ENCODE peak calls at places on chromosomes 2 and 18, in four cellular contexts. Q is CD8-positive, alpha-beta memory T cell; S is A549; C is IMR-90. M is an unnamed sample. For H3K4me1, the result is how much of the 10 kb centered on the place peaks cover.

GRCh38 chr2:78984386-78984785 is 41.1 kb upstream of the REG3G start:
- DNase-seq in Q (no peak), S (no peak), C (no peak), M (no peak)

GRCh38 chr2:84901593-84902120 is 3.8 kb upstream of the TMSB10 start:
- DNase-seq in S (no peak), Q (no peak), C (peak), M (no peak)

GRCh38 chr2:118521960-118522359 is 325.5 kb downstream of the EN1 start:
- DNase-seq in S (no peak), Q (no peak), C (no peak), M (no peak)

GRCh38 chr2:222398446-222398885 is 25.9 kb upstream of the SGPP2 start:
- DNase-seq in C (no peak), S (no peak), Q (no peak), M (no peak)

GRCh38 chr2:9256147-9256546 is 49.5 kb downstream of the ASAP2 start:
- DNase-seq in S (no peak), Q (no peak), C (no peak), M (no peak)

GRCh38 chr2:161418715-161419337 is 2.7 kb downstream of the TBR1 start:
- DNase-seq in Q (no peak), S (no peak), C (peak), M (no peak)

GRCh38 chr2:162926501-162926900 is 87.9 kb upstream of the KCNH7 start:
- DNase-seq in C (no peak), Q (no peak), S (peak), M (no peak)

GRCh38 chr18:27921392-27921791 is 255.5 kb downstream of the CDH2 start:
- DNase-seq in Q (no peak), C (no peak), S (peak), M (no peak)

GRCh38 chr2:56132138-56132537 is 51.7 kb upstream of the CCDC85A start:
- DNase-seq in C (peak), Q (no peak), S (peak), M (no peak)

GRCh38 chr2:136134126-136134525 is 16.2 kb upstream of the CXCR4 start:
- DNase-seq in C (no peak), Q (no peak), S (no peak), M (peak)

GRCh38 chr18:79571221-79572092 is 108.1 kb upstream of the CTDP1 start:
- DNase-seq in C (no peak), S (no peak), Q (no peak), M (no peak)

GRCh38 chr2:10658041-10658913 is 31.5 kb downstream of the NOL10 start:
- DNase-seq in S (no peak), Q (no peak), C (peak), M (no peak)

GRCh38 chr2:212672186-212672585 is 133.6 kb upstream of the ERBB4 start:
- DNase-seq in C (no peak), Q (no peak), S (no peak), M (no peak)

GRCh38 chr2:230944123-230944653 is 19.1 kb upstream of the GPR55 start:
- DNase-seq in S (no peak), Q (no peak), C (no peak), M (no peak)

GRCh38 chr2:88220733-88221132 is 50.6 kb downstream of the THNSL2 start:
- DNase-seq in S (no peak), C (no peak), Q (no peak), M (no peak)

GRCh38 chr2:43464546-43464945 is 131.3 kb downstream of the THADA start:
- DNase-seq in S (no peak), Q (no peak), C (peak), M (no peak)

GRCh38 chr2:178804791-178805190 is 2.4 kb downstream of the TTN start:
- DNase-seq in Q (no peak), S (peak), C (peak), M (no peak)

GRCh38 chr2:198054299-198054698 is 249.9 kb downstream of the PLCL1 start:
- DNase-seq in Q (peak), S (peak), C (peak), M (peak)

GRCh38 chr2:14423145-14423906 is 209.2 kb upstream of the LRATD1 start:
- DNase-seq in C (no peak), S (no peak), Q (no peak), M (no peak)

GRCh38 chr2:238947920-238948710 is 100.2 kb downstream of the TWIST2 start:
- DNase-seq in C (peak), S (peak), Q (no peak), M (no peak)

GRCh38 chr2:134138115-134138514 is 115.8 kb upstream of the MGAT5 start:
- DNase-seq in C (peak), S (no peak), Q (no peak), M (no peak)

GRCh38 chr2:182615036-182615435 is 101.0 kb upstream of the DNAJC10 start:
- DNase-seq in S (no peak), Q (no peak), C (no peak), M (no peak)

GRCh38 chr2:239318091-239318725 is 82.6 kb downstream of the HDAC4 start:
- DNase-seq in Q (no peak), C (no peak), S (no peak), M (no peak)

GRCh38 chr2:233852056-233852455 is 2.3 kb downstream of the HJURP start:
- DNase-seq in S (no peak), C (no peak), Q (no peak), M (no peak)

GRCh38 chr2:25374827-25375226 is 33.1 kb upstream of the DNMT3A start:
- DNase-seq in S (no peak), C (no peak), Q (no peak), M (no peak)

GRCh38 chr2:130183500-130184373 is 1.7 kb downstream of the MZT2B start:
- DNase-seq in C (peak), Q (no peak), S (no peak), M (no peak)

GRCh38 chr2:79040967-79041582 is 15.6 kb downstream of the REG3G start:
- DNase-seq in C (no peak), S (no peak), Q (no peak), M (no peak)

GRCh38 chr2:121819846-121820245 is 64.4 kb downstream of the TSN start:
- DNase-seq in Q (no peak), C (no peak), S (no peak), M (no peak)

GRCh38 chr2:173669888-173670287 is 295.3 kb downstream of the SP3 start:
- DNase-seq in Q (no peak), S (no peak), C (no peak), M (no peak)

GRCh38 chr18:66646622-66647021 is 42.7 kb upstream of the CDH19 start:
- DNase-seq in Q (no peak), S (no peak), C (no peak), M (no peak)

GRCh38 chr18:44564922-44565321 is 115.8 kb upstream of the SETBP1 start:
- DNase-seq in S (no peak), C (peak), Q (no peak), M (no peak)

GRCh38 chr18:36511791-36512352 is 214.4 kb downstream of the FHOD3 start:
- DNase-seq in Q (no peak), C (no peak), S (no peak), M (no peak)

GRCh38 chr18:1104265-1104792 is 199.7 kb downstream of the ADCYAP1 start:
- DNase-seq in C (no peak), S (no peak), Q (no peak), M (no peak)

GRCh38 chr2:173119069-173119807 is 43.6 kb downstream of the MAP3K20 start:
- DNase-seq in Q (no peak), S (no peak), C (no peak), M (no peak)

GRCh38 chr2:217929757-217930707 is 72.8 kb downstream of the TNS1 start:
- DNase-seq in Q (no peak), S (no peak), C (peak), M (no peak)

GRCh38 chr2:241724259-241724974 is 10.0 kb upstream of the D2HGDH start:
- DNase-seq in S (no peak), Q (peak), C (no peak), M (no peak)

DNA sequence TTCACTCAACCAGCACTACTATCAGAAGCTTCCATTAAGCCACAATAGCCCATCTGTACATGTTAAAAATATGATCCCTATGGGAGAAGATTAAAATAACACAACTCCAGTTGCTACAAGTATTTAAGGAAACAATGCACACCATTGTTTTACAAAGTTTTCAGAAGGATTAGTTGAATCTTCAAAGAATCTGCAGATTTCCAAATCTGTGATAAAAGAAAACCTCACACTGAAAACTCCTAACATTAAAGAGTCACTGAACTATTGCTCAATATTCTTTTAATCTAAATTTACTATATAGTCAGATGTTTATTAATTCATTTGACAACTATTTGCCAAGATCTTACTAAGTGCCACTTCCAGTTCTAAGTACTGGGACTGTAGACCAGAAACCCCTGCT is 94.5 kb downstream of the STK39 start:
- DNase-seq in C (peak), S (no peak), Q (no peak), M (no peak)
- H3K4me1 ChIP-seq in C (under half), S (under half), Q (under half), M (under half)

DNA sequence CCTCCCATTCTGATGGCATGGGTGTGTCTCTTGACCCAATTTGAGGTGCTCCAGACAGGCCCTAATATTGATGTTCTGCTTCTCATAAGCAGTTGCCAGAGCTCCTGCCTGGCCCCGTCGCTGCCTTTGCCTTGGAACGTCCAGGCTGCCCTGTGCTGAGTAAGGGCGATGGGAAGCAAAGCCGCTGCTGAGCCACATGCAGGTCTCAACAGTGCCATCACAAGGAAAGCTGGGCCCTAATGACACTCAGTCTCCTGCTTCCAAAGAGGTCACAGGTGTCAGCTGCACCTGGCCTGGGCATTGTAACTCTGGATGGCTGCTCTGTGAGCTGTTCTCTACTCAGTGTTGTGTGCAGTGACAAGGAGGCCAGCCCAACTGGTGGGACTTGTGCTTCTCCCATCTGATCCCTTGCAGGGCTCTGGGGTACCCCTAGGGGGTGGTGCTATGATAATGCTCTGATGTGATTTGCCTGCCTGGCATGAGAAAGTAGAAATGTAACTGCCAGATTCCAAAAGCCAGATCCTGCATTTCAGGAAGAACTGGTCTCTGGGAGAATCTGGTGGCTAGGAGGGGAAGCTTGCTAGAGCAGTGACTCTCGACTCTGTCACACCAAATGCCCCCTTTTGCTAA is 8.7 kb downstream of the TTC39C start:
- DNase-seq in S (no peak), Q (no peak), C (no peak), M (no peak)
- H3K4me1 ChIP-seq in S (under half), Q (half or more), C (under half), M (half or more)

GRCh38 chr2:96893289-96894150 is 23.6 kb upstream of the SEMA4C start:
- DNase-seq in S (no peak), C (no peak), Q (no peak), M (no peak)
- H3K4me1 ChIP-seq in S (under half), C (under half), Q (half or more), M (half or more)

DNA sequence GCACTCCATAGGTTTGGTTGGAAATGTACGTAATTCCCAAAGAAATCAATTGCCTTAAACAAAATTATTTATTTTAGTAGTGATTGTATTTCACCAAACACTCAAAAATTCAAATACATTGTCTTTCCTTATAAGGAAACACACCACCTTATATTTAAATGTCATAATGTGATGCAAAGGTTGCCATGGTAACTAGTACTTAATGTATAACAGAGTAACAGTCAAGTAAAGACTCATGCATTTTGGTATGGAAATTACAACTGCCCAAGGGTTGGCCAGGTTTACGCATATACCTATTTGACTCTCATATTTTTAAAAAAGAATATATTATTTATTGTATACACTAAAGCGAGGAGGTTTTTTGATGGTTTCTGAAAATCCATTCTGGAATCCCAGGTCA is 231.2 kb downstream of the TCF4 start:
- DNase-seq in Q (no peak), C (no peak), S (no peak), M (no peak)
- H3K4me1 ChIP-seq in Q (under half), C (under half), S (under half), M (under half)

GRCh38 chr2:42047488-42048317 is at the start of gene PKDCC:
- DNase-seq in C (peak), Q (peak), S (peak), M (peak)
- H3K4me1 ChIP-seq in C (under half), Q (under half), S (half or more), M (under half)

DNA sequence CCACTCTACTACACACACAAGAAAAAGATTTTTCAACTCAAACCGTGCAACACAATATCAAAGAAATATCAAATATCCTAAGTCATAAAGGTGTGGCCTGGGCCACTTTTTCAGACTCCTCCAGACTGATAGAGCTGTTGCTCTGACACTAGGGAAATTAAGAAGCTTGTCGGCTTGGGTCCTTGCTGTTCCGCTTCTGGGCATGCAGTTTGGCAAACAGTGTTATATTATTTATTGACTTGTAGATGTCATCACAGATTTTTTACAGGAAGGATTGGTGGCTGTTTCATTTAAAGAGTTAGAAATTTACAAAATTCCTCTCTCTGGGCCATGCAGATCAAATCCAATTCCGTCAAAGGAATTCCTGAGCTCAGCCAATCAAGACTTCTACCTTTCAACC is 98.3 kb upstream of the MSH2 start:
- DNase-seq in Q (no peak), C (no peak), S (no peak), M (no peak)
- H3K4me1 ChIP-seq in Q (under half), C (under half), S (half or more), M (under half)

DNA sequence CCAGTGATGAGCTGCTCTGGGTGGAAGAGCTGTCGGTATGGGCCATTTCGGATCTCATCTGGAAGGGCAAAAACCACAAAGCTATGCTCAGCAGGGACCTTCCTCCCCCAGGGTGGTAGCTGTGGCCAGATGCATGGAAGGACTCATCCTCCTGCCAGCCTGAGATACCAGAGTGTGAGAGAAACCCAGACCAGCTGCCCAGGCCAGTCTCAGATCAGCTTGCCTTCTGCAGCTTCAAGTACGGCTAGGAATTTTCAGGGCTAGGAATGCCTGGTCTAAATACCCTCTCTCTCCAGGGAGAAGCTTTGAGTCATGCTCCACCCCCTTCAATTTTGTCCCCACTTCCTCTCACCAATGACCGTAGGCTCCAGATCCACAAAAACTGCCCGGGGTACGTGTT is 1.4 kb upstream of the TUBA4B start:
- DNase-seq in C (no peak), S (no peak), Q (no peak), M (no peak)
- H3K4me1 ChIP-seq in C (under half), S (half or more), Q (half or more), M (half or more)

GRCh38 chr2:215912299-215912842 is 101.0 kb downstream of the MREG start:
- DNase-seq in S (no peak), Q (no peak), C (no peak), M (no peak)
- H3K4me1 ChIP-seq in S (under half), Q (under half), C (under half), M (under half)

GRCh38 chr2:111216811-111217652 is 96.3 kb downstream of the BCL2L11 start:
- DNase-seq in S (no peak), C (no peak), Q (no peak), M (no peak)
- H3K4me1 ChIP-seq in S (under half), C (under half), Q (under half), M (under half)

GRCh38 chr2:113124181-113124961 is 3.0 kb upstream of the IL1RN start:
- DNase-seq in C (peak), S (no peak), Q (no peak), M (no peak)
- H3K4me1 ChIP-seq in C (under half), S (under half), Q (under half), M (under half)